ENCODE peak calls at places on chromosomes 1 and 21, in eight cellular contexts. O, R, I, U, V, Q, C and S are unnamed samples.

GRCh38 chr1:174990382-174990999 is 9.3 kb upstream of the CACYBP start:
- DNase-seq in I (no peak), C (peak), R (no peak), O (no peak), V (peak), Q (no peak), U (no peak), S (no peak)

GRCh38 chr1:21295059-21295401 is 4.8 kb upstream of the ECE1 start:
- DNase-seq in C (no peak), Q (no peak), I (no peak), O (no peak), R (no peak), U (no peak), V (no peak), S (no peak)

GRCh38 chr21:36159356-36159921 is 2.8 kb downstream of the DOP1B start:
- DNase-seq in O (no peak), R (no peak), V (no peak), U (no peak), C (no peak), Q (no peak), I (no peak), S (no peak)

GRCh38 chr1:171877711-171878110 is 36.4 kb downstream of the DNM3 start:
- DNase-seq in O (no peak), R (no peak), C (peak), I (no peak), U (no peak), Q (no peak), V (peak), S (no peak)

GRCh38 chr1:112079446-112079845 is 90.0 kb upstream of the KCND3 start:
- DNase-seq in Q (no peak), C (no peak), V (no peak), U (no peak), O (no peak), R (no peak), I (no peak), S (no peak)

GRCh38 chr1:113118266-113118665 is 45.3 kb downstream of the LRIG2 start:
- DNase-seq in U (no peak), O (no peak), C (no peak), I (no peak), V (no peak), Q (no peak), R (no peak), S (no peak)

GRCh38 chr1:215665212-215665611 is 98.1 kb downstream of the KCTD3 start:
- DNase-seq in V (peak), I (no peak), Q (no peak), O (no peak), R (no peak), C (peak), U (no peak), S (peak)

GRCh38 chr1:29331309-29331708 is 95.0 kb downstream of the PTPRU start:
- DNase-seq in Q (no peak), R (no peak), C (no peak), V (no peak), U (no peak), O (no peak), I (no peak), S (no peak)

GRCh38 chr21:33205476-33205875 is 24.3 kb upstream of the IFNAR2 start:
- DNase-seq in C (no peak), O (no peak), V (no peak), U (no peak), Q (no peak), R (no peak), I (no peak), S (no peak)

GRCh38 chr1:1181938-1182410 is 8.3 kb downstream of the TTLL10 start:
- DNase-seq in I (no peak), V (no peak), U (no peak), R (no peak), Q (no peak), C (no peak), O (no peak), S (no peak)

GRCh38 chr1:12460911-12461621 is 156.9 kb downstream of the DHRS3 start:
- DNase-seq in C (no peak), O (no peak), V (no peak), U (no peak), Q (no peak), I (no peak), R (no peak), S (no peak)

GRCh38 chr1:168945870-168946269 is 160.6 kb upstream of the ATP1B1 start:
- DNase-seq in C (no peak), V (no peak), R (no peak), Q (no peak), O (no peak), I (no peak), U (peak), S (no peak)

GRCh38 chr1:64875101-64875500 is 91.2 kb downstream of the JAK1 start:
- DNase-seq in U (no peak), I (no peak), C (no peak), V (no peak), Q (no peak), R (no peak), O (no peak), S (no peak)

GRCh38 chr1:161962094-161962887 is 61.4 kb downstream of the OLFML2B start:
- DNase-seq in C (peak), R (no peak), V (peak), U (no peak), Q (no peak), I (no peak), O (no peak), S (no peak)

GRCh38 chr1:178564086-178564782 is 51.3 kb downstream of the TEX35 start:
- DNase-seq in Q (no peak), V (no peak), R (no peak), I (no peak), O (no peak), U (no peak), C (no peak), S (no peak)

GRCh38 chr21:46393451-46393940 is 65.2 kb upstream of the DIP2A start:
- DNase-seq in C (no peak), V (no peak), R (no peak), U (no peak), I (no peak), Q (no peak), O (no peak), S (no peak)

GRCh38 chr1:240169188-240169587 is 77.5 kb downstream of the FMN2 start:
- DNase-seq in R (no peak), I (no peak), V (peak), Q (no peak), O (no peak), U (no peak), C (peak), S (no peak)

GRCh38 chr1:14606632-14607031 is 8.1 kb downstream of the KAZN start:
- DNase-seq in Q (no peak), V (no peak), I (no peak), O (no peak), R (no peak), C (peak), U (no peak), S (no peak)